ENCODE peak calls at places on chromosomes 2 and 18, in eight cellular contexts. X is tibial artery; D is ovary; O is cardiac muscle cell; B is HepG2; R is pancreas; Y is AG04450; A is CD8-positive, alpha-beta T cell. H is an unnamed sample.
A peak's percentile ranks its signal among the peaks of the same experiment; 100 is the strongest.

GRCh38 chr18:79585395-79586370 is 93.9 kb upstream of the CTDP1 start:
- DNase-seq in X (peak; percentile 57), D (peak; percentile 50), O (no peak), B (no peak), R (no peak), Y (no peak), A (no peak), H (no peak)

GRCh38 chr18:11357678-11358077 is 208.3 kb upstream of the PIEZO2 start:
- DNase-seq in X (no peak), D (no peak), O (no peak), B (no peak), R (no peak), Y (no peak), A (no peak), H (no peak)

GRCh38 chr2:30548386-30548785 is 101.3 kb downstream of the LCLAT1 start:
- DNase-seq in X (no peak), D (no peak), O (no peak), B (no peak), R (no peak), Y (no peak), A (no peak), H (no peak)

GRCh38 chr2:199219551-199219950 is 238.2 kb downstream of the SATB2 start:
- DNase-seq in X (no peak), D (no peak), O (no peak), B (no peak), R (no peak), Y (no peak), A (no peak), H (no peak)

GRCh38 chr2:8630676-8631464 is 51.0 kb upstream of the ID2 start:
- DNase-seq in X (peak; percentile 9), D (no peak), O (no peak), B (peak; percentile 77), R (no peak), Y (no peak), A (no peak), H (no peak)

GRCh38 chr2:190879474-190880373 is 897 bp upstream of the GLS start:
- DNase-seq in X (no peak), D (no peak), O (peak; percentile 63), B (no peak), R (no peak), Y (no peak), A (peak; percentile 12), H (no peak)

GRCh38 chr2:172253190-172254052 is 150.7 kb upstream of the DLX2 start:
- DNase-seq in X (peak; percentile 72), D (no peak), O (peak; percentile 99), B (peak; percentile 91), R (peak; percentile 57), Y (peak; percentile 99), A (peak; percentile 25), H (peak; percentile 95)

GRCh38 chr2:212843409-212844199 is 305.0 kb upstream of the ERBB4 start:
- DNase-seq in X (no peak), D (no peak), O (peak; percentile 71), B (no peak), R (no peak), Y (peak; percentile 44), A (no peak), H (peak; percentile 37)

GRCh38 chr2:71454221-71455010 is 1.1 kb downstream of the DYSF start:
- DNase-seq in X (peak; percentile 85), D (no peak), O (no peak), B (no peak), R (no peak), Y (no peak), A (no peak), H (no peak)

GRCh38 chr18:62715439-62715792 is at the start of gene PHLPP1:
- DNase-seq in X (no peak), D (no peak), O (no peak), B (no peak), R (no peak), Y (no peak), A (no peak), H (no peak)

GRCh38 chr2:19899853-19900525 is 1.8 kb downstream of the TTC32 start:
- DNase-seq in X (no peak), D (no peak), O (no peak), B (peak; percentile 21), R (no peak), Y (no peak), A (no peak), H (no peak)
- H3K4me3 ChIP-seq in X (peak overlapping the region; percentile 66), D (peak overlapping the region; percentile 93), O (peak overlapping the region; percentile 85), B (peak overlapping the region; percentile 87), R (peak overlapping the region; percentile 80), Y (peak overlapping the region; percentile 76), A (peak overlapping the region; percentile 83), H (peak overlapping the region; percentile 65)

GRCh38 chr2:129253461-129253812 is 726.0 kb upstream of the RAB6C start:
- DNase-seq in X (no peak), D (no peak), O (peak; percentile 53), B (no peak), R (peak; percentile 20), Y (no peak), A (no peak), H (no peak)

GRCh38 chr2:129254718-129255117 is 724.7 kb upstream of the RAB6C start:
- DNase-seq in X (no peak), D (no peak), O (no peak), B (no peak), R (no peak), Y (no peak), A (no peak), H (no peak)

GRCh38 chr2:129252781-129253460 is 726.5 kb upstream of the RAB6C start:
- DNase-seq in X (no peak), D (no peak), O (peak; percentile 42), B (no peak), R (no peak), Y (no peak), A (no peak), H (no peak)

GRCh38 chr2:129255610-129256313 is 723.7 kb upstream of the RAB6C start:
- DNase-seq in X (no peak), D (no peak), O (no peak), B (no peak), R (no peak), Y (no peak), A (no peak), H (no peak)

GRCh38 chr2:129256642-129257041 is 722.8 kb upstream of the RAB6C start:
- DNase-seq in X (no peak), D (no peak), O (no peak), B (no peak), R (no peak), Y (no peak), A (no peak), H (no peak)
- H3K27me3 ChIP-seq in X (no peaks in the 10 kb centered on the region), D (no peaks in the 10 kb centered on the region), O (no peaks in the 10 kb centered on the region), B (no peaks in the 10 kb centered on the region), R (no peaks in the 10 kb centered on the region), Y (no peaks in the 10 kb centered on the region), A (no peaks in the 10 kb centered on the region), H (no peaks in the 10 kb centered on the region)

GRCh38 chr2:216989335-216990129 is 129.7 kb upstream of the TNP1 start:
- DNase-seq in X (no peak), D (no peak), O (peak; percentile 40), B (no peak), R (no peak), Y (no peak), A (no peak), H (no peak)
- TF ChIP-seq CTCF in X (no peak), D (no peak), O (peak; percentile 24), B (peak; percentile 7), R (no peak), Y (peak; percentile 44), A (no peak), H (peak; percentile 27)

DNA sequence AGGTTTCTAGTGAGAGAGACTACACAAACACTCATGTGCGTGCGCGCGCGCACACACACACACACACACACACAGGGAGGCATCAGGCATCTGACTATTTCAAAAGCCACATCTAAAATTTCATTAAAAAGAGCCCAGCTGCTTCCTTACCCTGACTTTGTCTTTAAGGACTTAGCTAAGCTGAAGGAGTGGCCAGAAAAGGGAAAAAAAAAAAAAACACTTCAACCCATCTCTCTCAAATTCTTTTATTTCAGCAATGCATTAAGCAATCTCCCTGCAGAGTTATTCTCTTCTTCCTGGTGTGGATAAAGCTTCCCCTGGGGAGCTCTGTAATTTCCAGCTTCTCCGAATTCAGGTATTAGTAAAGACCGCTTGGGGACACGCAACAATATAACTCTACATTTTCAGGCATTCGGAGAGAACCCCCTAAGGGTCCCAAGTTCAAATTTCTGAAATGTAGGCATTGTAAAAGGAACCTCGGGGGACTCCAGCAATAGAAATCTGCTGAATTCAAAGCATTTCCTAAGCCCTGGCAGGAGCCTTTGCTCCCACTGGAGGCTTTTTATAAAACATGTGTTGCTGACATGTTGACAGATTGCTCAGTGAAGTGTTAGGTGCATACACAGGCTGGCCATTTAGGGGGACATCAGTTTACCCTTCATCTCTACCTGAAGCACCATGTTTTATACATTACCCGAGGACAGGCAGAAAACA is 66.9 kb downstream of the ZNF521 start:
- DNase-seq in X (no peak), D (peak; percentile 36), O (peak; percentile 78), B (no peak), R (no peak), Y (no peak), A (no peak), H (peak; percentile 18)
- H3K4me3 ChIP-seq in X (no peak overlapping the region), D (no peak overlapping the region), O (no peak overlapping the region), B (no peak overlapping the region), R (no peak overlapping the region), Y (no peak overlapping the region), A (no peak overlapping the region), H (no peak overlapping the region)

GRCh38 chr2:26672818-26673393 is 19.6 kb upstream of the KCNK3 start:
- DNase-seq in X (peak; percentile 17), D (no peak), O (no peak), B (no peak), R (no peak), Y (no peak), A (no peak), H (no peak)
- H3K27me3 ChIP-seq in X (no peaks in the 10 kb centered on the region), D (no peaks in the 10 kb centered on the region), O (no peaks in the 10 kb centered on the region), B (peaks cover 19% of the 10 kb centered on the region), R (no peaks in the 10 kb centered on the region), Y (peaks cover 35% of the 10 kb centered on the region), A (no peaks in the 10 kb centered on the region), H (peaks cover 22% of the 10 kb centered on the region)